ENCODE peak calls at places on chromosomes 1 and 21, in nine cellular contexts. K is uterus; I is ascending aorta; S is mammary epithelial cell; P is endodermal cell; Z is CD8-positive, alpha-beta T cell; D is CD4-positive, alpha-beta T cell; W is H9; Q is PC-9. B is an unnamed sample.

GRCh38 chr1:47209091-47209490 is 19.3 kb upstream of the PDZK1IP1 start:
- DNase-seq in K (no peak), I (peak; percentile 25), S (no peak), P (peak; percentile 62), Z (no peak), D (no peak), W (no peak), Q (no peak), B (no peak)

GRCh38 chr1:54499097-54500029 is 48.7 kb upstream of the ACOT11 start:
- DNase-seq in K (no peak), I (no peak), S (peak; percentile 12), P (peak; percentile 89), Z (peak; percentile 64), D (no peak), W (peak; percentile 70), Q (no peak), B (peak; percentile 53)

GRCh38 chr1:155078496-155079209 is at the start of gene EFNA3:
- DNase-seq in K (peak; percentile 69), I (peak; percentile 81), S (peak; percentile 48), P (peak; percentile 86), Z (peak; percentile 72), D (peak; percentile 40), W (peak; percentile 74), Q (peak; percentile 33), B (peak; percentile 84)

GRCh38 chr1:71640131-71640530 is 559.3 kb upstream of the ZRANB2 start:
- DNase-seq in K (no peak), I (no peak), S (no peak), P (no peak), Z (no peak), D (no peak), W (no peak), Q (no peak), B (no peak)

GRCh38 chr1:42324398-42325013 is 10.5 kb downstream of the FOXJ3 start:
- DNase-seq in K (no peak), I (no peak), S (no peak), P (no peak), Z (no peak), D (no peak), W (no peak), Q (no peak), B (no peak)

GRCh38 chr1:172708452-172708851 is 49.5 kb downstream of the FASLG start:
- DNase-seq in K (no peak), I (no peak), S (no peak), P (no peak), Z (no peak), D (peak; percentile 6), W (no peak), Q (no peak), B (no peak)

GRCh38 chr21:38479641-38480515 is 18.4 kb downstream of the ERG start:
- DNase-seq in K (no peak), I (no peak), S (peak; percentile 100), P (no peak), Z (no peak), D (no peak), W (no peak), Q (no peak), B (peak; percentile 64)

GRCh38 chr1:226671268-226671667 is 67.8 kb downstream of the ITPKB start:
- DNase-seq in K (no peak), I (no peak), S (no peak), P (no peak), Z (no peak), D (no peak), W (no peak), Q (no peak), B (no peak)

GRCh38 chr1:43305926-43306687 is 5.3 kb downstream of the TIE1 start:
- DNase-seq in K (no peak), I (no peak), S (no peak), P (no peak), Z (no peak), D (no peak), W (no peak), Q (no peak), B (no peak)

GRCh38 chr1:3787347-3787710 is 9.0 kb downstream of the LRRC47 start:
- DNase-seq in K (no peak), I (no peak), S (no peak), P (no peak), Z (no peak), D (peak; percentile 23), W (no peak), Q (no peak), B (no peak)

GRCh38 chr1:46798820-46799219 is at the start of gene CYP4B1:
- DNase-seq in K (no peak), I (peak; percentile 75), S (no peak), P (no peak), Z (no peak), D (no peak), W (no peak), Q (no peak), B (no peak)

GRCh38 chr1:37657620-37658412 is 23.1 kb upstream of the RSPO1 start:
- DNase-seq in K (no peak), I (no peak), S (no peak), P (no peak), Z (no peak), D (no peak), W (no peak), Q (no peak), B (no peak)

GRCh38 chr21:44970766-44971671 is 31.2 kb downstream of the SLX9 start:
- DNase-seq in K (no peak), I (no peak), S (no peak), P (no peak), Z (no peak), D (no peak), W (no peak), Q (no peak), B (no peak)
- TF ChIP-seq CTCF in K (no peak), I (no peak), S (no peak), P (no peak), Z (no peak), D (no peak), W (no peak), Q (no peak), B (no peak)

DNA sequence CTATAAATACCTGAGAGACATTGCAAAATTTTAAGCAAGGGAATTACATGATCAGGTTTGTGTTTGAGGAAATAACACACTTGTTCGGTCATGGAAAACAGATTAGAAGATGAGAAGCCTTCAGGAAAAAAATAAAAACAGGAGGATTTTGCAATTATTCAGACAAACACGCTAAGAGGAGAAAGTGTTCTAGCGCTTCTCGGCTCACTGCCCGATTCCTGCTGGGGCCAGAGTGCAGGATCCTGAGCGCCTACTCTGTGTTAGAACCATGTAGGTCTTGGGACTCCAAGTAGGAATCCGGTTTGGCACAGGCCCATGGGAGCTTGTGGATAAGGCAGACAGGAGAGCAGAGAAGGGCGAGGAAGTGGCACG is 8.1 kb upstream of the PRELP start:
- DNase-seq in K (peak; percentile 96), I (peak; percentile 96), S (no peak), P (no peak), Z (no peak), D (no peak), W (no peak), Q (no peak), B (no peak)
- H3K27ac ChIP-seq in K (peak overlapping the region; percentile 91), I (peak overlapping the region; percentile 91), S (no peak overlapping the region), P (no peak overlapping the region), Z (no peak overlapping the region), D (no peak overlapping the region), W (no peak overlapping the region), Q (no peak overlapping the region), B (no peak overlapping the region)

GRCh38 chr1:203776636-203777035 is 11.7 kb downstream of the LAX1 start:
- DNase-seq in K (no peak), I (no peak), S (no peak), P (no peak), Z (no peak), D (no peak), W (no peak), Q (no peak), B (no peak)
- TF ChIP-seq CTCF in K (no peak), I (no peak), S (peak; percentile 4), P (peak; percentile 44), Z (no peak), D (peak; percentile 43), W (peak; percentile 22), Q (no peak), B (no peak)

GRCh38 chr1:83927061-83927460 is 71.9 kb downstream of the TTLL7 start:
- DNase-seq in K (no peak), I (no peak), S (no peak), P (no peak), Z (no peak), D (no peak), W (no peak), Q (no peak), B (no peak)
- H3K27ac ChIP-seq in K (no peak overlapping the region), I (no peak overlapping the region), S (no peak overlapping the region), P (no peak overlapping the region), Z (no peak overlapping the region), D (no peak overlapping the region), W (no peak overlapping the region), Q (no peak overlapping the region), B (no peak overlapping the region)

GRCh38 chr21:33383056-33383888 is 19.9 kb upstream of the IFNGR2 start:
- DNase-seq in K (peak; percentile 41), I (peak; percentile 83), S (peak; percentile 99), P (peak; percentile 56), Z (peak; percentile 76), D (peak; percentile 57), W (peak; percentile 45), Q (peak; percentile 90), B (peak; percentile 73)

GRCh38 chr21:33384851-33385331 is 18.3 kb upstream of the IFNGR2 start:
- DNase-seq in K (no peak), I (no peak), S (no peak), P (no peak), Z (no peak), D (no peak), W (no peak), Q (no peak), B (no peak)

GRCh38 chr21:33377221-33377620 is 26.0 kb upstream of the IFNGR2 start:
- DNase-seq in K (no peak), I (no peak), S (no peak), P (no peak), Z (no peak), D (no peak), W (no peak), Q (no peak), B (no peak)

GRCh38 chr21:33378081-33378480 is 25.1 kb upstream of the IFNGR2 start:
- DNase-seq in K (no peak), I (no peak), S (no peak), P (no peak), Z (no peak), D (no peak), W (no peak), Q (no peak), B (no peak)

DNA sequence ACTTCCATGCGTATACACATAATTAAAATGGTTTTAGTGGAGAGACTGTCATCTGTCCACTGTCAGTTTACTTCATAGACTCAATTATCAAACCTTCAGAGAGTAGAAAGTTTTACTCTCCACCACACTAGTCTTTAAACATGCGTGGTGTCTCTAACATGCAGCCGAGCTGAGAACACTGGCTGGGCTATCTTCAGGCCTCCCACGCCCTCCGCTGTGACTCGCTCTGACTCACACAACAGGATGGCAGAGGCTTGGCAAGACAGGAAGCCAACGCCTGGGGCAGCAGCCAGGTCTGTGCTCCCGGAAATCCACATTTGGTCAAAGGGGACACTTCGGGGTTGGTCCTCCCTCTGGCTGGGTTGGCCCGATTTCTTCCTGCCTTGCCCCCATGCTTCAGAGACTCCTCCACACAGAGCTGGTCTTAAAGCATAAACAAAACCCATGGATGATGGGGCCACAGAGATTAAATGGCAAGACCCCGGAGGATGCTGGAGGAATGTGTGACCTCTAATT is 22.7 kb upstream of the IFNGR2 start:
- DNase-seq in K (peak; percentile 89), I (peak; percentile 98), S (peak; percentile 98), P (peak; percentile 80), Z (peak; percentile 82), D (peak; percentile 77), W (peak; percentile 67), Q (peak; percentile 92), B (peak; percentile 87)
- TF ChIP-seq CTCF in K (no peak), I (no peak), S (no peak), P (no peak), Z (no peak), D (no peak), W (no peak), Q (no peak), B (no peak)

GRCh38 chr1:19458815-19459417 is 26.4 kb downstream of the CAPZB start:
- DNase-seq in K (no peak), I (no peak), S (no peak), P (no peak), Z (no peak), D (no peak), W (no peak), Q (no peak), B (no peak)
- H3K27ac ChIP-seq in K (peak overlapping the region; percentile 19), I (peak overlapping the region; percentile 21), S (no peak overlapping the region), P (no peak overlapping the region), Z (peak overlapping the region; percentile 55), D (peak overlapping the region; percentile 62), W (no peak overlapping the region), Q (no peak overlapping the region), B (peak overlapping the region; percentile 39)